ENCODE peak calls at places on chromosome 19, in four cellular contexts. O, P, R and Q are unnamed samples.

GRCh38 chr19:3810708-3811355 is 24.7 kb upstream of the MATK start:
- DNase-seq in O (no peak), P (peak), R (no peak), Q (no peak)

GRCh38 chr19:20482721-20483120 is 82.9 kb downstream of the ZNF737 start:
- DNase-seq in O (no peak), P (no peak), R (no peak), Q (no peak)

GRCh38 chr19:2084993-2085720 is 11.0 kb downstream of the MOB3A start:
- DNase-seq in O (peak), P (peak), R (peak), Q (no peak)

GRCh38 chr19:1206733-1207301 is 1.2 kb downstream of the STK11 start:
- DNase-seq in O (no peak), P (peak), R (no peak), Q (no peak)

GRCh38 chr19:574658-575526 is 2.5 kb downstream of the BSG start:
- DNase-seq in O (peak), P (no peak), R (peak), Q (no peak)

GRCh38 chr19:31701146-31701545 is 351.9 kb upstream of the TSHZ3 start:
- DNase-seq in O (no peak), P (no peak), R (no peak), Q (no peak)

GRCh38 chr19:3057275-3057714 is 5.0 kb downstream of the TLE5 start:
- DNase-seq in O (peak), P (peak), R (peak), Q (no peak)

GRCh38 chr19:3403489-3404323 is 37.3 kb downstream of the NFIC start:
- DNase-seq in O (peak), P (peak), R (peak), Q (peak)

GRCh38 chr19:33720691-33721682 is 75.7 kb upstream of the KCTD15 start:
- DNase-seq in O (no peak), P (peak), R (no peak), Q (no peak)

GRCh38 chr19:50266896-50267295 is 62.3 kb downstream of the KCNC3 start:
- DNase-seq in O (no peak), P (no peak), R (no peak), Q (no peak)

GRCh38 chr19:35963514-35963913 is 27.3 kb downstream of the LRFN3 start:
- DNase-seq in O (no peak), P (no peak), R (peak), Q (no peak)

GRCh38 chr19:32537626-32538025 is 43.4 kb upstream of the PDCD5 start:
- DNase-seq in O (no peak), P (no peak), R (no peak), Q (no peak)

GRCh38 chr19:7251502-7251901 is 42.7 kb downstream of the INSR start:
- DNase-seq in O (no peak), P (no peak), R (no peak), Q (no peak)

GRCh38 chr19:44807162-44807561 is 1.7 kb upstream of the BCAM start:
- DNase-seq in O (no peak), P (no peak), R (peak), Q (no peak)

GRCh38 chr19:46374526-46375475 is 27.9 kb downstream of the PPP5C start:
- DNase-seq in O (no peak), P (no peak), R (no peak), Q (no peak)

GRCh38 chr19:34328982-34329381 is 36.0 kb upstream of the GPI start:
- DNase-seq in O (no peak), P (no peak), R (no peak), Q (no peak)

GRCh38 chr19:45160870-45161714 is at the start of gene NKPD1:
- DNase-seq in O (no peak), P (no peak), R (no peak), Q (no peak)

GRCh38 chr19:7494416-7495098 is 5.7 kb upstream of the PEX11G start:
- DNase-seq in O (peak), P (peak), R (no peak), Q (no peak)

GRCh38 chr19:15074371-15074770 is 7.6 kb upstream of the OR1I1 start:
- DNase-seq in O (no peak), P (no peak), R (no peak), Q (no peak)

GRCh38 chr19:15075801-15076200 is 6.2 kb upstream of the OR1I1 start:
- DNase-seq in O (no peak), P (no peak), R (no peak), Q (no peak)

GRCh38 chr19:15072930-15073647 is 8.9 kb upstream of the OR1I1 start:
- DNase-seq in O (no peak), P (no peak), R (no peak), Q (no peak)
- TF ChIP-seq CTCF in O (no peak), P (no peak), R (no peak), Q (no peak)

GRCh38 chr19:55485439-55486011 is 537 bp downstream of the NAT14 start:
- DNase-seq in O (no peak), P (peak), R (no peak), Q (no peak)
- TF ChIP-seq CTCF in O (no peak), P (no peak), R (no peak), Q (no peak)

GRCh38 chr19:56969726-56970125 is 129.2 kb upstream of the PEG3 start:
- DNase-seq in O (no peak), P (no peak), R (no peak), Q (no peak)

GRCh38 chr19:56971230-56971629 is 130.7 kb upstream of the PEG3 start:
- DNase-seq in O (no peak), P (no peak), R (no peak), Q (no peak)

GRCh38 chr19:56974554-56975207 is 134.2 kb upstream of the PEG3 start:
- DNase-seq in O (no peak), P (no peak), R (no peak), Q (no peak)

GRCh38 chr19:56973713-56974553 is 133.4 kb upstream of the PEG3 start:
- DNase-seq in O (no peak), P (no peak), R (no peak), Q (no peak)

DNA sequence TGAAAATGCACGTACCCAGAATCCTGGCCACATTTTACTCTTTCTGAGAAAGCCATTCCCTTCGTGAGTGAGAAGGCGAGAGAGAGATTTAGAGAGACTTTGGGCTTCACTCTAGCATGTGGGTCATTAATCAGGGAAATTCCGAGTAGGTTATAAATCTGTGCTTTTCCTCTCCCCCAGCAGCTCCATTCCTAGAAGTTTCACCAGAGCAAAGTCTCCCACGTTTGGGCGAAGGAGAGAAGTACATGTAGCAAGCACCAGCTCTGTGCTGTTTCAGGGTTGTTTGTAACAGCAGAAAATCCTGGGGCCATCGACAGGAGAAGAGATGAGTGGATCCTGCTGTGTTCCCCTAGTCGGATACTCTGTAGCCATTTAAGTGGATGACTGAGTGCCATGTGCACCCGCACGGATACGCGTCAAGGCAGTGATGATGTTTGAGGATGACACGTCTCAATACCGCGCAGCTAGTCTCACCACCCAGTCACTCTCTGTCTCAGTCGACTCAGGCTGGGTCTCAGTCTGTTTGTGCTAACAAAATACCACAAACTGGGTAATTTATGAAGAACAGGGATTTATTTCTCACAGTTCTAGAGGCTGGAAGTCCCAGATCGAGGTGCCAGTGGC is 131.9 kb upstream of the PEG3 start:
- DNase-seq in O (no peak), P (no peak), R (no peak), Q (no peak)
- TF ChIP-seq CTCF in O (no peak), P (no peak), R (no peak), Q (no peak)

GRCh38 chr19:53868892-53869804 is 1.5 kb downstream of the MYADM start:
- DNase-seq in O (peak), P (peak), R (peak), Q (peak)
- TF ChIP-seq CTCF in O (peak), P (peak), R (no peak), Q (no peak)

GRCh38 chr19:5997371-5997770 is 19.4 kb upstream of the RANBP3 start:
- DNase-seq in O (no peak), P (no peak), R (no peak), Q (no peak)
- TF ChIP-seq CTCF in O (no peak), P (no peak), R (no peak), Q (peak)